ENCODE peak calls at places on chromosomes 11 and 22, in nine cellular contexts. M is AG08395; W is stimulated activated CD8-positive, alpha-beta memory T cell treated with anti-CD3 and anti-CD28 coated beads, Interleukin-15, amount 100 ng/mL, for 1 hour; G is tibial nerve; J is nucleus accumbens; T is HFFc6; N is activated CD4-positive, alpha-beta T cell treated with anti-CD3 and anti-CD28 coated beads, Interleukin-2, amount 10 ng/mL, durations not matched to agents 7 days and 5 days; C is esophagus muscularis mucosa; Y is left colon. F is an unnamed sample.

GRCh38 chr11:84522331-84522730 is 1104.8 kb downstream of the DLG2 start:
- DNase-seq in W (no peak), C (no peak), M (peak; percentile 9), N (no peak), J (no peak), G (no peak), Y (no peak), T (no peak), F (no peak)

GRCh38 chr22:22123960-22124278 is 120.7 kb upstream of the VPREB1 start:
- DNase-seq in G (no peak), T (no peak), W (no peak), C (no peak), M (no peak), Y (no peak), N (no peak), J (no peak), F (no peak)

GRCh38 chr11:125951731-125952130 is 5.9 kb downstream of the VSIG10L2 start:
- DNase-seq in C (peak; percentile 79), J (no peak), T (no peak), N (no peak), M (no peak), Y (no peak), W (no peak), G (no peak), F (no peak)

GRCh38 chr11:91997178-91997577 is 227.4 kb upstream of the FAT3 start:
- DNase-seq in M (no peak), C (no peak), Y (no peak), T (no peak), G (no peak), J (no peak), W (no peak), N (no peak), F (no peak)

GRCh38 chr11:2451916-2452694 is 7.3 kb downstream of the KCNQ1 start:
- DNase-seq in W (no peak), M (no peak), J (no peak), G (no peak), Y (peak; percentile 14), N (no peak), T (no peak), C (no peak), F (no peak)

GRCh38 chr22:41910050-41910598 is 4.8 kb downstream of the SHISA8 start:
- DNase-seq in W (no peak), Y (no peak), C (no peak), N (no peak), G (no peak), M (no peak), J (no peak), T (no peak), F (no peak)

GRCh38 chr11:112017538-112017937 is 7.7 kb upstream of the DLAT start:
- DNase-seq in Y (no peak), G (no peak), J (no peak), M (peak; percentile 52), C (no peak), T (peak; percentile 11), N (no peak), W (no peak), F (no peak)

GRCh38 chr22:42644422-42645340 is 4.3 kb upstream of the ATP5MGL start:
- DNase-seq in W (no peak), N (no peak), M (peak; percentile 59), G (peak; percentile 57), Y (no peak), T (peak; percentile 60), C (no peak), J (no peak), F (no peak)

GRCh38 chr11:12537778-12538401 is 136.3 kb upstream of the TEAD1 start:
- DNase-seq in M (no peak), C (no peak), J (no peak), W (no peak), Y (no peak), T (no peak), G (no peak), N (no peak), F (no peak)